ENCODE peak calls at places on chromosomes 6 and 20, in nine cellular contexts. One of them, this sample, is unnamed.

GRCh38 chr20:10434832-10435812 is at the start of gene SLX4IP:
- DNase-seq in IMR-90: peak
- DNase-seq in Peyer's patch: peak
- DNase-seq in body of pancreas: peak
- DNase-seq in heart left ventricle: peak
- DNase-seq in prostate gland: peak
- DNase-seq in spleen: peak
- DNase-seq in lower leg skin: peak
- DNase-seq in uterus: peak
- DNase-seq in this sample: peak

GRCh38 chr6:33840064-33840926 is 36.5 kb upstream of the MLN start:
- DNase-seq in IMR-90: peak
- DNase-seq in Peyer's patch: peak
- DNase-seq in body of pancreas: peak
- DNase-seq in heart left ventricle: peak
- DNase-seq in prostate gland: no peak
- DNase-seq in spleen: no peak
- DNase-seq in lower leg skin: peak
- DNase-seq in uterus: peak
- DNase-seq in this sample: no peak

GRCh38 chr6:56927538-56928453 is 27.1 kb upstream of the BEND6 start:
- DNase-seq in IMR-90: peak
- DNase-seq in Peyer's patch: no peak
- DNase-seq in body of pancreas: no peak
- DNase-seq in heart left ventricle: no peak
- DNase-seq in prostate gland: no peak
- DNase-seq in spleen: no peak
- DNase-seq in lower leg skin: no peak
- DNase-seq in uterus: no peak
- DNase-seq in this sample: no peak

GRCh38 chr6:13666194-13667105 is 45.2 kb downstream of the RANBP9 start:
- DNase-seq in IMR-90: no peak
- DNase-seq in Peyer's patch: no peak
- DNase-seq in body of pancreas: no peak
- DNase-seq in heart left ventricle: no peak
- DNase-seq in prostate gland: no peak
- DNase-seq in spleen: no peak
- DNase-seq in lower leg skin: no peak
- DNase-seq in uterus: no peak
- DNase-seq in this sample: no peak

GRCh38 chr20:50575869-50576720 is 65.9 kb downstream of the PTPN1 start:
- DNase-seq in IMR-90: peak
- DNase-seq in Peyer's patch: peak
- DNase-seq in body of pancreas: peak
- DNase-seq in heart left ventricle: peak
- DNase-seq in prostate gland: peak
- DNase-seq in spleen: peak
- DNase-seq in lower leg skin: peak
- DNase-seq in uterus: peak
- DNase-seq in this sample: peak

GRCh38 chr6:3355358-3356055 is 96.8 kb downstream of the PSMG4 start:
- DNase-seq in IMR-90: no peak
- DNase-seq in Peyer's patch: peak
- DNase-seq in body of pancreas: peak
- DNase-seq in heart left ventricle: peak
- DNase-seq in prostate gland: no peak
- DNase-seq in spleen: peak
- DNase-seq in lower leg skin: peak
- DNase-seq in uterus: peak
- DNase-seq in this sample: peak

GRCh38 chr6:28078836-28079235 is 1.5 kb upstream of the ZNF165 start:
- DNase-seq in IMR-90: no peak
- DNase-seq in Peyer's patch: no peak
- DNase-seq in body of pancreas: no peak
- DNase-seq in heart left ventricle: no peak
- DNase-seq in prostate gland: no peak
- DNase-seq in spleen: no peak
- DNase-seq in lower leg skin: no peak
- DNase-seq in uterus: no peak
- DNase-seq in this sample: no peak

GRCh38 chr6:42507195-42507594 is 55.5 kb upstream of the TRERF1 start:
- DNase-seq in IMR-90: no peak
- DNase-seq in Peyer's patch: no peak
- DNase-seq in body of pancreas: no peak
- DNase-seq in heart left ventricle: no peak
- DNase-seq in prostate gland: no peak
- DNase-seq in spleen: no peak
- DNase-seq in lower leg skin: no peak
- DNase-seq in uterus: no peak
- DNase-seq in this sample: no peak

GRCh38 chr6:170248861-170249600 is 41.8 kb downstream of the DLL1 start:
- DNase-seq in IMR-90: no peak
- DNase-seq in Peyer's patch: no peak
- DNase-seq in body of pancreas: no peak
- DNase-seq in heart left ventricle: peak
- DNase-seq in prostate gland: no peak
- DNase-seq in spleen: no peak
- DNase-seq in lower leg skin: no peak
- DNase-seq in uterus: no peak
- DNase-seq in this sample: no peak

GRCh38 chr6:117555262-117555849 is 47.0 kb downstream of the GOPC start:
- DNase-seq in IMR-90: no peak
- DNase-seq in Peyer's patch: no peak
- DNase-seq in body of pancreas: no peak
- DNase-seq in heart left ventricle: no peak
- DNase-seq in prostate gland: no peak
- DNase-seq in spleen: no peak
- DNase-seq in lower leg skin: no peak
- DNase-seq in uterus: no peak
- DNase-seq in this sample: no peak

GRCh38 chr20:43016257-43016656 is 173.4 kb downstream of the PTPRT start:
- DNase-seq in IMR-90: no peak
- DNase-seq in Peyer's patch: no peak
- DNase-seq in body of pancreas: no peak
- DNase-seq in heart left ventricle: no peak
- DNase-seq in prostate gland: no peak
- DNase-seq in spleen: no peak
- DNase-seq in lower leg skin: no peak
- DNase-seq in uterus: no peak
- DNase-seq in this sample: no peak
- H3K4me3 ChIP-seq in IMR-90: no peak
- H3K4me3 ChIP-seq in Peyer's patch: no peak
- H3K4me3 ChIP-seq in body of pancreas: no peak
- H3K4me3 ChIP-seq in heart left ventricle: no peak
- H3K4me3 ChIP-seq in prostate gland: no peak
- H3K4me3 ChIP-seq in spleen: no peak
- H3K4me3 ChIP-seq in lower leg skin: no peak
- H3K4me3 ChIP-seq in uterus: no peak
- H3K4me3 ChIP-seq in this sample: no peak

DNA sequence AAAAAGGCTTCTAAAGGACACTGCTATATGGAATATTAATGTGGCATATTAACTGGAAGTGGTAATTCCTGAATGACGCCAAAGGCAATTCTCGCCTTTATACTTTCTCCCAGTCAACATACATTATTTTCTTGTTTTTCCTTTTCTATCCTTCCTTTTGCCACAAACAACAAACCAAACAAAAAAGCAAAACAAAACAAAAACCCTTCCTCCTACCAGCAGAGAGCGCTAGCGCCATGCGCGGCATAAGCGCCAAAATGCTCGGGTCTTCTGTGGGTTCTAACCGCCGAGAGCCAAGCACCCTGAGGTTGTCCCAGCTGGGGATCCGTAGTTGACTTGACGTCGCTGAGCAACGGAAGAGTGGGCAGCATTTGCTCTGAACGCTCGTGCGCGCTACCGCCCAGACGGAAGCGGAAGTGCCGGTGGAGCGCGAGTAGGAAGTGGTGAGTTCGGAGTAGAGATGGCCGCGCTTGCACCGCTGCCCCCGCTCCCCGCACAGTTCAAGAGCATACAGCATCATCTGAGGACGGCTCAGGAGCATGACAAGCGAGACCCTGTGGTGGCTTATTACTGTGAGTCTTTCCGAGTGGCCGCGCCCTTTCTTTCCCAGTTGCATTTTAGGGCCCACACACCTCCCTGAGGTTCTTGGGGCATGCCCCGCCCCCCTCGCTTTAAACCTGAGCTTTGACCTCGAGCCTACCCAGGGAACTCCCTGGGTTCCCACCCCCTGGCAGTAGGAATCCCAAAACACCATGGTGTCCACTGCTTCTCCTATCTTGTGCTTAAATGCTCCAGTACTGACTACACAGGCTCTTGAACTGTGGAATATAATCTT is at the start of the genes NMBR and VTA1:
- DNase-seq in IMR-90: peak
- DNase-seq in Peyer's patch: peak
- DNase-seq in body of pancreas: peak
- DNase-seq in heart left ventricle: peak
- DNase-seq in prostate gland: peak
- DNase-seq in spleen: peak
- DNase-seq in lower leg skin: peak
- DNase-seq in uterus: peak
- DNase-seq in this sample: peak
- TF ChIP-seq POLR2A in IMR-90: peak
- TF ChIP-seq POLR2A in Peyer's patch: peak
- TF ChIP-seq POLR2A in body of pancreas: no peak
- TF ChIP-seq POLR2A in heart left ventricle: peak
- TF ChIP-seq POLR2A in prostate gland: no peak
- TF ChIP-seq POLR2A in spleen: peak
- TF ChIP-seq POLR2A in lower leg skin: no peak
- TF ChIP-seq POLR2A in uterus: peak
- TF ChIP-seq POLR2A in this sample: no peak

GRCh38 chr6:20630617-20631448 is 96.6 kb downstream of the CDKAL1 start:
- DNase-seq in IMR-90: no peak
- DNase-seq in Peyer's patch: no peak
- DNase-seq in body of pancreas: no peak
- DNase-seq in heart left ventricle: no peak
- DNase-seq in prostate gland: no peak
- DNase-seq in spleen: no peak
- DNase-seq in lower leg skin: peak
- DNase-seq in uterus: no peak
- DNase-seq in this sample: no peak

GRCh38 chr6:20631525-20631924 is 97.3 kb downstream of the CDKAL1 start:
- DNase-seq in IMR-90: no peak
- DNase-seq in Peyer's patch: no peak
- DNase-seq in body of pancreas: no peak
- DNase-seq in heart left ventricle: no peak
- DNase-seq in prostate gland: no peak
- DNase-seq in spleen: no peak
- DNase-seq in lower leg skin: no peak
- DNase-seq in uterus: no peak
- DNase-seq in this sample: no peak

GRCh38 chr6:20629509-20629908 is 95.3 kb downstream of the CDKAL1 start:
- DNase-seq in IMR-90: no peak
- DNase-seq in Peyer's patch: no peak
- DNase-seq in body of pancreas: no peak
- DNase-seq in heart left ventricle: no peak
- DNase-seq in prostate gland: no peak
- DNase-seq in spleen: no peak
- DNase-seq in lower leg skin: no peak
- DNase-seq in uterus: no peak
- DNase-seq in this sample: no peak

GRCh38 chr6:20630136-20630535 is 95.9 kb downstream of the CDKAL1 start:
- DNase-seq in IMR-90: no peak
- DNase-seq in Peyer's patch: no peak
- DNase-seq in body of pancreas: no peak
- DNase-seq in heart left ventricle: no peak
- DNase-seq in prostate gland: no peak
- DNase-seq in spleen: no peak
- DNase-seq in lower leg skin: no peak
- DNase-seq in uterus: no peak
- DNase-seq in this sample: no peak

GRCh38 chr6:20626165-20626564 is 91.9 kb downstream of the CDKAL1 start:
- DNase-seq in IMR-90: no peak
- DNase-seq in Peyer's patch: no peak
- DNase-seq in body of pancreas: no peak
- DNase-seq in heart left ventricle: no peak
- DNase-seq in prostate gland: no peak
- DNase-seq in spleen: no peak
- DNase-seq in lower leg skin: no peak
- DNase-seq in uterus: no peak
- DNase-seq in this sample: no peak
- H3K4me3 ChIP-seq in IMR-90: no peak
- H3K4me3 ChIP-seq in Peyer's patch: no peak
- H3K4me3 ChIP-seq in body of pancreas: no peak
- H3K4me3 ChIP-seq in heart left ventricle: no peak
- H3K4me3 ChIP-seq in prostate gland: no peak
- H3K4me3 ChIP-seq in spleen: no peak
- H3K4me3 ChIP-seq in lower leg skin: no peak
- H3K4me3 ChIP-seq in uterus: no peak
- H3K4me3 ChIP-seq in this sample: no peak

GRCh38 chr20:49104365-49104648 is 58.2 kb downstream of the CSE1L start:
- DNase-seq in IMR-90: no peak
- DNase-seq in Peyer's patch: no peak
- DNase-seq in body of pancreas: no peak
- DNase-seq in heart left ventricle: no peak
- DNase-seq in prostate gland: no peak
- DNase-seq in spleen: no peak
- DNase-seq in lower leg skin: no peak
- DNase-seq in uterus: no peak
- DNase-seq in this sample: no peak
- TF ChIP-seq POLR2A in IMR-90: no peak
- TF ChIP-seq POLR2A in Peyer's patch: no peak
- TF ChIP-seq POLR2A in body of pancreas: no peak
- TF ChIP-seq POLR2A in heart left ventricle: no peak
- TF ChIP-seq POLR2A in prostate gland: no peak
- TF ChIP-seq POLR2A in spleen: no peak
- TF ChIP-seq POLR2A in lower leg skin: no peak
- TF ChIP-seq POLR2A in uterus: no peak
- TF ChIP-seq POLR2A in this sample: no peak

This sample was measured in testis.